ENCODE peak calls at places on chromosomes 16 and 17, in five cellular contexts. Z, K, O, Q and S are unnamed samples.

GRCh38 chr17:41029633-41030245 is at the start of gene KRTAP1-4:
- DNase-seq in Z (no peak), Q (no peak), K (no peak), O (no peak), S (no peak)

GRCh38 chr17:80941743-80942211 is 49.9 kb upstream of the CHMP6 start:
- DNase-seq in O (no peak), K (no peak), Q (no peak), Z (no peak), S (no peak)

GRCh38 chr17:79940381-79941087 is 95.1 kb downstream of the TBC1D16 start:
- DNase-seq in Z (no peak), Q (no peak), K (no peak), O (no peak), S (no peak)

GRCh38 chr16:75122609-75123008 is 6.0 kb upstream of the LDHD start:
- DNase-seq in Q (no peak), Z (no peak), K (no peak), O (no peak), S (no peak)

GRCh38 chr16:2296662-2297505 is 29.0 kb upstream of the RNPS1 start:
- DNase-seq in Q (no peak), K (no peak), Z (peak), O (no peak), S (peak)

GRCh38 chr17:49393491-49394255 is 21.0 kb downstream of the PHB1 start:
- DNase-seq in Z (peak), K (no peak), O (no peak), Q (no peak), S (no peak)

GRCh38 chr16:71811261-71811803 is 2.7 kb upstream of the AP1G1 start:
- DNase-seq in K (no peak), O (no peak), Z (no peak), Q (no peak), S (no peak)

GRCh38 chr16:86626284-86626683 is 47.9 kb downstream of the FOXL1 start:
- DNase-seq in O (no peak), K (no peak), Z (no peak), Q (no peak), S (no peak)

GRCh38 chr16:22775220-22775912 is 38.6 kb upstream of the HS3ST2 start:
- DNase-seq in Z (no peak), K (no peak), O (no peak), Q (no peak), S (no peak)

GRCh38 chr17:9648521-9649110 is 3.3 kb downstream of the USP43 start:
- DNase-seq in Q (no peak), K (no peak), Z (no peak), O (no peak), S (no peak)

GRCh38 chr17:194844-195602 is 13.6 kb upstream of the DOC2B start:
- DNase-seq in Q (no peak), O (no peak), K (no peak), Z (no peak), S (no peak)

GRCh38 chr16:71453051-71453450 is 9.0 kb downstream of the ZNF23 start:
- DNase-seq in O (no peak), Q (no peak), K (no peak), Z (no peak), S (no peak)

GRCh38 chr17:17537311-17538099 is 41.3 kb upstream of the RASD1 start:
- DNase-seq in Q (no peak), O (no peak), Z (no peak), K (no peak), S (no peak)

GRCh38 chr16:27195941-27196595 is 7.3 kb upstream of the KDM8 start:
- DNase-seq in K (no peak), Q (no peak), Z (no peak), O (no peak), S (no peak)

GRCh38 chr17:13725286-13725990 is 123.7 kb upstream of the HS3ST3A1 start:
- DNase-seq in Z (no peak), K (no peak), Q (no peak), O (peak), S (no peak)

GRCh38 chr16:84370723-84371552 is 2.6 kb downstream of the ATP2C2 start:
- DNase-seq in Z (no peak), O (no peak), K (no peak), Q (no peak), S (no peak)

GRCh38 chr16:73124097-73124652 is 76.2 kb upstream of the ZFHX3 start:
- DNase-seq in Z (no peak), Q (no peak), K (no peak), O (no peak), S (no peak)

GRCh38 chr17:2369039-2369438 is 31.7 kb downstream of the SGSM2 start:
- DNase-seq in K (no peak), O (no peak), Z (no peak), Q (no peak), S (no peak)

GRCh38 chr17:2365132-2365531 is 27.8 kb downstream of the SGSM2 start:
- DNase-seq in O (no peak), Q (no peak), Z (no peak), K (no peak), S (no peak)

GRCh38 chr17:2364132-2365116 is 27.1 kb downstream of the SGSM2 start:
- DNase-seq in Z (no peak), K (no peak), O (no peak), Q (no peak), S (no peak)

GRCh38 chr17:2368383-2368782 is 31.1 kb downstream of the SGSM2 start:
- DNase-seq in Z (no peak), O (no peak), K (no peak), Q (no peak), S (no peak)

GRCh38 chr17:2366747-2367494 is 29.6 kb downstream of the SGSM2 start:
- DNase-seq in K (no peak), Z (no peak), O (no peak), Q (peak), S (peak)
- TF ChIP-seq CTCF in K (no peak), Z (no peak), O (no peak), Q (peak), S (peak)

GRCh38 chr17:72590382-72590781 is 469.6 kb downstream of the SOX9 start:
- DNase-seq in Z (no peak), K (no peak), Q (no peak), O (peak), S (no peak)
- TF ChIP-seq CTCF in Z (no peak), K (no peak), Q (no peak), O (no peak), S (no peak)

GRCh38 chr16:48329138-48329537 is 56.1 kb downstream of the SIAH1 start:
- DNase-seq in K (no peak), Q (no peak), Z (no peak), O (no peak), S (no peak)
- TF ChIP-seq CTCF in K (no peak), Q (no peak), Z (no peak), O (no peak), S (no peak)

DNA sequence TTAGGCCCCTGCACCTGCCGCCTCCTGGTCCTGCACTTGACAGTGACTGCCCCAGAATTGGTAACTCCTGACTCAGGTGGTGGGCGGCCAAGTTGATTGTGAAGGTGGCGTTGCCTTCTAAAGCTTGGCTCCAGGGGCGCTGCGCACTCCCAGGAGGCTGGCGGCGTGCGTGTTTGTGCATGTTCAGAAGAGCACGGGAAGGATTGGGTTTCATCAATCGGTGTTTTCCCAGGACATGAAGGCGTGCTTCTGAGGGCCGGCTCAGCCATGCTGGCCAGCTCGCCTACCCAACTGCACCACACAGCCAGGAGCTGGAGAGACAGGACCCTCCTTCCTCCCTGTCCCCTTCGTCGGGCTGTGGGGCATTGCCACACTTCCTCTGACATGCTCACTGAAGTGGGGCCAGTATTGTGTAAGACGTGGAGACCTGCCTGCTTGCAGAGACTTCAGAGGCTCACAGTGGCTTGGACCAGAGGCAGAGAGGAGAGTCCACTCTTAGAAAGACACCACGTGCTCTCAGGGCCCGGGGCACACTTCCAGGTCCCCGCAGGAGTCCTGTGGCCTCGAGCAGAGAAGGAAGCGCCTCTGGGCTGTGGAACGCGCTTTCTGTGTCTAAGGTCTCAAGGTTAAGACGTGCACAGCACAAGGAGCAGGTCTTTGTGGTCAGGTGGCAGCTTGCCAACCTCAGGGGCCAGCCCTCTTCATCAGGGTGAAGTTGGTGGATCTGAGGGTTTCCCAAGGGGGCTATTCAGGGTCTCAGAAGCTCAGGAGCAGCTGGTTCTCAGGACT is 2.8 kb downstream of the RAB40C start:
- DNase-seq in Z (no peak), K (no peak), Q (no peak), O (peak), S (no peak)
- TF ChIP-seq CTCF in Z (no peak), K (no peak), Q (no peak), O (peak), S (no peak)

GRCh38 chr16:18950469-18951185 is 24.4 kb upstream of the SMG1 start:
- DNase-seq in Q (no peak), O (no peak), Z (no peak), K (no peak), S (no peak)
- TF ChIP-seq CTCF in Q (no peak), O (no peak), Z (no peak), K (no peak), S (no peak)

GRCh38 chr17:43644081-43644480 is 17.6 kb downstream of the MEOX1 start:
- DNase-seq in O (no peak), K (no peak), Z (no peak), Q (no peak), S (no peak)

GRCh38 chr17:43648916-43649315 is 12.8 kb downstream of the MEOX1 start:
- DNase-seq in Q (no peak), Z (no peak), K (no peak), O (no peak), S (no peak)

GRCh38 chr17:43645450-43645764 is 16.3 kb downstream of the MEOX1 start:
- DNase-seq in Q (no peak), Z (no peak), K (no peak), O (no peak), S (no peak)

GRCh38 chr17:43641416-43641815 is 20.3 kb downstream of the MEOX1 start:
- DNase-seq in K (no peak), Q (no peak), Z (no peak), O (no peak), S (no peak)

GRCh38 chr17:43645765-43646481 is 15.8 kb downstream of the MEOX1 start:
- DNase-seq in O (peak), K (no peak), Q (peak), Z (peak), S (no peak)
- TF ChIP-seq CTCF in O (no peak), K (no peak), Q (no peak), Z (peak), S (no peak)